ENCODE peak calls at places on chromosomes 2 and 18, in nine cellular contexts. X, V, M, S, Z, Q, T, P and F are unnamed samples.

GRCh38 chr2:86673976-86674670 is 46.0 kb upstream of the RMND5A start:
- DNase-seq in Z (no peak), X (no peak), Q (no peak), V (no peak), M (no peak), S (no peak), T (peak; percentile 16), P (no peak), F (no peak)

GRCh38 chr2:23745068-23745725 is 181.7 kb downstream of the ATAD2B start:
- DNase-seq in V (no peak), Q (no peak), P (no peak), T (no peak), X (no peak), Z (no peak), S (no peak), M (no peak), F (no peak)

GRCh38 chr2:112706170-112706664 is 14.6 kb upstream of the NT5DC4 start:
- DNase-seq in Q (peak; percentile 33), S (no peak), M (no peak), X (no peak), T (peak; percentile 13), Z (no peak), V (no peak), P (no peak), F (no peak)

GRCh38 chr2:204706939-204707338 is 161.7 kb downstream of the PARD3B start:
- DNase-seq in T (peak; percentile 6), P (no peak), V (no peak), Z (no peak), Q (peak; percentile 26), X (no peak), M (no peak), S (no peak), F (no peak)

GRCh38 chr2:150672311-150672710 is 184.8 kb upstream of the RND3 start:
- DNase-seq in V (no peak), Z (no peak), P (no peak), Q (no peak), M (no peak), T (no peak), S (no peak), X (no peak), F (no peak)

GRCh38 chr2:100196786-100197494 is 54.5 kb upstream of the AFF3 start:
- DNase-seq in Z (no peak), P (no peak), M (no peak), Q (no peak), V (no peak), X (no peak), S (no peak), T (peak; percentile 54), F (no peak)

GRCh38 chr2:120765911-120766757 is 30.5 kb downstream of the GLI2 start:
- DNase-seq in Z (no peak), S (no peak), V (no peak), M (no peak), T (no peak), X (peak; percentile 31), P (no peak), Q (no peak), F (no peak)

GRCh38 chr2:219461669-219462068 is 27.0 kb downstream of the SPEG start:
- DNase-seq in V (no peak), T (no peak), Q (no peak), Z (no peak), X (no peak), M (no peak), P (no peak), S (no peak), F (no peak)

GRCh38 chr2:61585383-61585782 is 47.2 kb upstream of the XPO1 start:
- DNase-seq in Q (no peak), T (no peak), V (no peak), M (no peak), P (no peak), X (no peak), S (no peak), Z (no peak), F (no peak)

GRCh38 chr2:15941483-15941853 is 1.1 kb downstream of the MYCN start:
- DNase-seq in V (no peak), M (no peak), X (peak; percentile 76), P (no peak), Z (no peak), Q (no peak), S (no peak), T (peak; percentile 13), F (no peak)

GRCh38 chr2:71928734-71929481 is 218.8 kb downstream of the CYP26B1 start:
- DNase-seq in V (no peak), P (no peak), S (no peak), Q (no peak), M (no peak), T (peak; percentile 1), Z (no peak), X (no peak), F (no peak)

GRCh38 chr2:132547089-132547687 is 122.8 kb downstream of the LYPD1 start:
- DNase-seq in Z (no peak), P (no peak), T (peak; percentile 81), X (peak; percentile 82), M (no peak), Q (peak; percentile 75), S (peak; percentile 9), V (peak; percentile 61), F (peak; percentile 78)

GRCh38 chr2:46315103-46315890 is 18.1 kb downstream of the EPAS1 start:
- DNase-seq in Q (peak; percentile 75), P (no peak), M (no peak), X (no peak), Z (no peak), S (peak; percentile 54), T (peak; percentile 90), V (peak; percentile 16), F (peak; percentile 90)

GRCh38 chr2:226023383-226023782 is 623.9 kb downstream of the NYAP2 start:
- DNase-seq in Z (no peak), T (no peak), P (no peak), S (no peak), X (no peak), V (no peak), M (no peak), Q (no peak), F (no peak)

GRCh38 chr2:6977095-6977777 is 60.0 kb downstream of the RNF144A start:
- DNase-seq in Z (no peak), S (peak; percentile 23), M (no peak), P (no peak), X (no peak), T (no peak), V (peak; percentile 38), Q (peak; percentile 68), F (no peak)

GRCh38 chr2:85435986-85436835 is 17.7 kb downstream of the SH2D6 start:
- DNase-seq in P (no peak), S (no peak), M (no peak), Z (no peak), T (no peak), X (no peak), Q (no peak), V (no peak), F (no peak)

GRCh38 chr18:49609416-49610284 is 47.8 kb downstream of the LIPG start:
- DNase-seq in P (no peak), M (no peak), Z (no peak), T (no peak), S (no peak), Q (no peak), X (no peak), V (no peak), F (no peak)

GRCh38 chr2:201415149-201415548 is 36.1 kb downstream of the TRAK2 start:
- DNase-seq in T (no peak), P (no peak), Q (no peak), Z (no peak), X (no peak), V (no peak), S (no peak), M (no peak), F (no peak)

GRCh38 chr18:69588301-69588700 is 187.6 kb downstream of the DOK6 start:
- DNase-seq in M (no peak), P (no peak), Z (no peak), T (no peak), X (no peak), Q (no peak), V (no peak), S (no peak), F (no peak)

GRCh38 chr2:23492941-23493340 is 108.0 kb downstream of the KLHL29 start:
- DNase-seq in X (peak; percentile 76), Z (no peak), M (no peak), P (no peak), S (no peak), T (no peak), V (no peak), Q (no peak), F (no peak)

GRCh38 chr2:20666364-20667150 is at the start of gene GDF7:
- DNase-seq in Q (no peak), T (peak; percentile 31), P (no peak), V (no peak), Z (no peak), X (no peak), S (no peak), M (no peak), F (no peak)

GRCh38 chr18:51427012-51427411 is 229.5 kb upstream of the MEX3C start:
- DNase-seq in T (no peak), M (no peak), Z (no peak), V (no peak), X (no peak), P (no peak), Q (no peak), S (no peak), F (no peak)